ENCODE peak calls at places on chromosomes 5 and 9, in seven cellular contexts. I is pancreas, J is cardiac muscle cell, D is fibroblast of mammary gland, X is HepG2, O is uterus, G is NB4. M is an unnamed sample.

GRCh38 chr5:172187118-172188032 is 649 bp downstream of the STK10 start:
- DNase-seq in D (peak; percentile 83), G (peak; percentile 84), X (peak; percentile 44), I (peak; percentile 63), O (peak; percentile 45), J (peak; percentile 71), M (peak; percentile 75)

GRCh38 chr5:136036991-136037705 is 8.4 kb downstream of the TGFBI start:
- DNase-seq in D (no peak), G (peak; percentile 89), O (no peak), X (no peak), J (peak; percentile 62), I (no peak), M (peak; percentile 69)

GRCh38 chr5:176817369-176817841 is 7.0 kb downstream of the UNC5A start:
- DNase-seq in X (no peak), D (no peak), O (no peak), I (no peak), G (no peak), J (no peak), M (no peak)

GRCh38 chr5:42875211-42875610 is 63.5 kb upstream of the SELENOP start:
- DNase-seq in G (no peak), D (no peak), O (no peak), I (no peak), X (no peak), J (no peak), M (no peak)

GRCh38 chr9:137129089-137129455 is 9.9 kb upstream of the GRIN1 start:
- DNase-seq in O (no peak), J (peak; percentile 35), X (no peak), G (peak; percentile 69), I (no peak), D (peak; percentile 49), M (peak; percentile 25)

GRCh38 chr5:177112589-177113220 is 20.9 kb upstream of the NSD1 start:
- DNase-seq in J (no peak), X (no peak), I (no peak), D (no peak), G (no peak), O (no peak), M (no peak)

GRCh38 chr9:116437411-116438370 is 249.4 kb upstream of the TRIM32 start:
- DNase-seq in I (no peak), O (no peak), G (no peak), J (no peak), D (no peak), X (no peak), M (no peak)

GRCh38 chr5:148426514-148426913 is 42.8 kb downstream of the FBXO38 start:
- DNase-seq in J (no peak), I (no peak), X (no peak), G (no peak), D (no peak), O (no peak), M (no peak)

GRCh38 chr5:40503438-40503837 is 176.3 kb upstream of the PTGER4 start:
- DNase-seq in G (no peak), O (no peak), D (no peak), I (no peak), X (no peak), J (no peak), M (peak; percentile 14)

GRCh38 chr5:111313017-111313724 is 89.0 kb downstream of the CAMK4 start:
- DNase-seq in X (no peak), D (no peak), O (no peak), I (no peak), J (peak; percentile 60), G (no peak), M (peak; percentile 37)

GRCh38 chr5:52787600-52788504 is at the start of the genes ITGA1 and PELO:
- DNase-seq in J (peak; percentile 93), X (peak; percentile 86), G (peak; percentile 60), I (peak; percentile 65), O (peak; percentile 84), D (peak; percentile 76), M (peak; percentile 82)

GRCh38 chr9:122164286-122164685 is 4.6 kb downstream of the MORN5 start:
- DNase-seq in J (no peak), G (no peak), X (no peak), I (no peak), D (no peak), O (peak; percentile 60), M (no peak)

GRCh38 chr5:78628260-78629024 is 20.1 kb downstream of the LHFPL2 start:
- DNase-seq in J (no peak), O (no peak), I (no peak), X (no peak), G (no peak), D (no peak), M (peak; percentile 57)

GRCh38 chr5:115856936-115857524 is 15.3 kb downstream of the AP3S1 start:
- DNase-seq in I (no peak), D (no peak), J (no peak), O (no peak), X (no peak), G (no peak), M (no peak)

GRCh38 chr5:33684760-33685159 is 207.0 kb downstream of the ADAMTS12 start:
- DNase-seq in O (no peak), G (no peak), I (no peak), J (no peak), D (no peak), X (no peak), M (no peak)

GRCh38 chr5:96402500-96402899 is 30.5 kb downstream of the PCSK1 start:
- DNase-seq in G (no peak), X (no peak), O (no peak), D (no peak), I (no peak), J (no peak), M (no peak)

GRCh38 chr5:142737169-142737568 is 33.0 kb upstream of the ARHGAP26 start:
- DNase-seq in O (no peak), X (no peak), I (no peak), J (no peak), D (no peak), G (peak; percentile 90), M (no peak)

GRCh38 chr5:161847896-161848510 is at the start of gene GABRA1:
- DNase-seq in J (peak; percentile 3), I (no peak), X (no peak), D (no peak), O (no peak), G (no peak), M (no peak)

GRCh38 chr5:169707714-169708113 is 70.6 kb downstream of the DOCK2 start:
- DNase-seq in J (no peak), G (no peak), D (no peak), I (no peak), X (no peak), O (no peak), M (no peak)

GRCh38 chr5:111143910-111144309 is 51.8 kb downstream of the WDR36 start:
- DNase-seq in O (peak; percentile 61), G (peak; percentile 71), J (peak; percentile 99), D (peak; percentile 99), I (peak; percentile 17), X (no peak), M (peak; percentile 97)

GRCh38 chr9:106106396-106106795 is 412.1 kb downstream of the TMEM38B start:
- DNase-seq in O (no peak), G (no peak), X (no peak), I (no peak), J (no peak), D (no peak), M (no peak)

GRCh38 chr5:58133631-58134296 is 326.1 kb downstream of the PLK2 start:
- DNase-seq in D (peak; percentile 85), J (peak; percentile 67), X (no peak), O (no peak), I (no peak), G (no peak), M (peak; percentile 72)

GRCh38 chr5:111454198-111454606 is 58.1 kb downstream of the STARD4 start:
- DNase-seq in D (peak; percentile 49), X (no peak), O (no peak), J (peak; percentile 13), I (no peak), G (no peak), M (peak; percentile 30)

DNA sequence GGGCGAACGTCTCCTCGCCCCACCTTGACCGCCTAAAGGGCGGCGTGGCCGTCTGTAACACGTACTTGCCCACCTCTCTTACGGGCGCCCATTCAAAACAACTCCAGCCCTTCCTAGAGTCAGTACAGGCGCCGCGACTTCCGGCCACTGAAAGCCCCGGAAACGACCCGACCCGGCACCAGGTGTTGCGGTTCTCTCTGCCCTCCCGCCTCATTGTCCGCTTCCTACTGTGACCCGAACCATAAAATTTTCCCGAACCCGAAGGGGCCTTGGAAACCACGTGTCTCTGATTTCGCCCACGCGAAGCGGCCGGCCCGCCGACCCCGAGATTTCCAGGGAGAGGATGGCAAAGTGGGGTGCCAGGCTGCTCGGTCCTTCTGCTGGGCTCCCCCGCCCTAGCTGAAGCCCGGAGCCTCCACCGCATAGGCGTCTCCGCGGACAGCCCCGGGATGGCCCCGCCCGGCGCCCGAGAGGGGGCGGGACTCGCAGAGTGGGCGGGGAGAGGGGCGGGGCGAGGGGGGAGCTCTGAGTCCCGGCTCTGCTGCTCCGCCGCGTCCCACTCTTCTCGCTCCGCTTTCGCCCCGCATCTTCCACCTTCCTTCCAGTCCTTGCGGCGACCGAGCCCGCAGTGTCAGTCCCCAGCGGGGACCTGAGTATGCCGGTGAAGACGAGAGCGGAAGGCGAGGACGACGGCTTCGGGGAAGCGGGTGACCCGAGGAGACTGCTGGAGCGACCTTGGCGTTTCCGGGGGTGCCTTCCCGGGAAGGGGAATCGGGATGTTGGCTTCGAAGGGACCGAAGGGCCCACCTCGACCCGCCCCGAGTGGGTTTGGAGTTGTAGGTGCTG is 684 bp upstream of the PTGES2 start:
- DNase-seq in O (peak; percentile 83), D (peak; percentile 88), I (peak; percentile 87), G (peak; percentile 91), X (peak; percentile 88), J (peak; percentile 93), M (peak; percentile 94)
- TF ChIP-seq CTCF in O (no peak), D (no peak), I (no peak), G (no peak), X (no peak), J (no peak), M (no peak)

GRCh38 chr9:129834489-129835127 is 467 bp downstream of the C9orf78 start:
- DNase-seq in J (no peak), I (no peak), X (peak; percentile 7), O (no peak), D (no peak), G (peak; percentile 47), M (no peak)
- H3K4me3 ChIP-seq in J (peak overlapping the region; percentile 88), I (peak overlapping the region; percentile 98), X (peak overlapping the region; percentile 96), O (peak overlapping the region; percentile 94), D (peak overlapping the region; percentile 96), G (peak overlapping the region; percentile 99), M (peak overlapping the region; percentile 93)

DNA sequence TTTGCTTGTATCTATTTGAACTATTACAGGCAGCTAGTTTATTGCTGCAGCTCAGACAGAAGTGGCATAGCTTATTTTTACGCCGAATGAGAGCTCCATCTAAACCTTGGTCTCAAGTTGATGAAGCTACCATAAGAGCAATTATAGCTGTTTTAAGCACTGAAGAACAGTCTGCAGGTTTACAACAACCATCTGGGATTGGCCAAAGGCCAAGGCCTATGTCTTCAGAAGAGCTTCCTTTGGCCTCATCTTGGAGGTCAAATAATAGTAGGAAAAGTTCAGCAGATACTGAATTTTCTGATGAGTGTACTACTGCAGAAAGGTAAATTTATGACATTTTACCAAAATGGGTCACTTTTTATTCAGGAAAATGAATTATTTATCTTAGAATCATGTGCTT is 67.9 kb downstream of the YTHDC2 start:
- DNase-seq in O (no peak), I (no peak), J (peak; percentile 20), X (no peak), D (no peak), G (no peak), M (peak; percentile 30)
- TF ChIP-seq CTCF in O (no peak), I (no peak), J (no peak), X (no peak), D (no peak), G (no peak), M (no peak)

DNA sequence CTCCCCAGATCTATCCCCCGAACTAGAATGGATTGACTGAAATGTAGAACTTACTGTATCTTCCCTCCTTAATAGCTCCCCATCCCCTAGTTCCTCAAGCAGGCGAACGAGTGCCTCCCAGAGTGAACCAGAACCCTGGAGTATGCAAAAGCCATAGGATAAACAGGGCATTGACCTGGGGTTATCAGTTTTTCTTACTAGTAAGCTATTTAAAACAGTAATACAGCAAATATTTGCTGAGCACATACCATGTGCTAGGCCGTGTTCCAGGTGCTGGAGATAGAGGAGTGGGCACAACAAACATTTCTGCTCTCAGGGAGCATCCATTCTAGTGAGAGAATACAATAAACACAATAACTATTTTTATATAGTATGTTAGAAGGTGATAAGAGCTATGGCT is 1.8 kb downstream of the SKP2 start:
- DNase-seq in G (no peak), I (no peak), D (no peak), J (no peak), O (no peak), X (peak; percentile 73), M (no peak)
- H3K4me3 ChIP-seq in G (peak overlapping the region; percentile 98), I (no peak overlapping the region), D (no peak overlapping the region), J (peak overlapping the region; percentile 84), O (no peak overlapping the region), X (peak overlapping the region; percentile 90), M (no peak overlapping the region)